ENCODE peak calls at places on chromosomes 1 and 21, in eight cellular contexts. A is CD4-positive, alpha-beta T cell; D is RWPE1; S is lower leg skin; J is IMR-90; Q is AG09309; H is endodermal cell; I is thoracic aorta. K is an unnamed sample.

GRCh38 chr21:35179990-35180557 is 131.0 kb upstream of the RUNX1 start:
- DNase-seq in A (no peak), D (peak), S (no peak), J (peak), Q (no peak), H (no peak), I (no peak), K (no peak)

GRCh38 chr1:231091853-231092301 is 51.8 kb upstream of the FAM89A start:
- DNase-seq in A (peak), D (no peak), S (no peak), J (peak), Q (no peak), H (peak), I (no peak), K (peak)

GRCh38 chr1:160428655-160429054 is 28.3 kb downstream of the VANGL2 start:
- DNase-seq in A (peak), D (peak), S (no peak), J (peak), Q (no peak), H (peak), I (no peak), K (peak)

GRCh38 chr1:108049083-108049819 is 84.3 kb upstream of the VAV3 start:
- DNase-seq in A (no peak), D (no peak), S (peak), J (no peak), Q (peak), H (peak), I (no peak), K (no peak)

GRCh38 chr1:66996018-66996682 is 57.8 kb downstream of the SLC35D1 start:
- DNase-seq in A (peak), D (peak), S (no peak), J (peak), Q (peak), H (peak), I (peak), K (peak)

GRCh38 chr1:54112027-54112426 is 40.8 kb downstream of the CDCP2 start:
- DNase-seq in A (no peak), D (no peak), S (no peak), J (no peak), Q (no peak), H (no peak), I (no peak), K (no peak)

GRCh38 chr1:110948038-110948810 is 15.5 kb downstream of the LRIF1 start:
- DNase-seq in A (no peak), D (peak), S (no peak), J (peak), Q (no peak), H (no peak), I (no peak), K (no peak)

GRCh38 chr1:53620620-53620957 is 118.4 kb downstream of the GLIS1 start:
- DNase-seq in A (peak), D (no peak), S (peak), J (no peak), Q (no peak), H (peak), I (no peak), K (no peak)

GRCh38 chr1:238991730-238992490 is 394.5 kb upstream of the CHRM3 start:
- DNase-seq in A (no peak), D (no peak), S (no peak), J (no peak), Q (peak), H (no peak), I (no peak), K (no peak)

GRCh38 chr1:214102907-214103306 is 115.1 kb downstream of the PROX1 start:
- DNase-seq in A (no peak), D (peak), S (no peak), J (peak), Q (peak), H (no peak), I (no peak), K (no peak)
- TF ChIP-seq CTCF in A (no peak), D (no peak), S (no peak), J (no peak), Q (no peak), H (no peak), I (no peak), K (no peak)

GRCh38 chr1:69421286-69421685 is 146.4 kb upstream of the LRRC7 start:
- DNase-seq in A (no peak), D (no peak), S (no peak), J (no peak), Q (no peak), H (no peak), I (no peak), K (no peak)
- TF ChIP-seq CTCF in A (no peak), D (no peak), S (no peak), J (no peak), Q (no peak), H (no peak), I (no peak), K (no peak)

GRCh38 chr1:226736908-226737818 is 1.9 kb downstream of the ITPKB start:
- DNase-seq in A (peak), D (no peak), S (no peak), J (peak), Q (no peak), H (peak), I (no peak), K (peak)
- TF ChIP-seq CTCF in A (no peak), D (peak), S (no peak), J (no peak), Q (no peak), H (peak), I (no peak), K (no peak)

GRCh38 chr1:62066713-62067112 is 127.9 kb upstream of the L1TD1 start:
- DNase-seq in A (no peak), D (peak), S (no peak), J (no peak), Q (no peak), H (no peak), I (no peak), K (no peak)

GRCh38 chr1:62071695-62072094 is 123.0 kb upstream of the L1TD1 start:
- DNase-seq in A (no peak), D (no peak), S (no peak), J (no peak), Q (no peak), H (no peak), I (no peak), K (no peak)

GRCh38 chr1:62068302-62068936 is 126.2 kb upstream of the L1TD1 start:
- DNase-seq in A (no peak), D (no peak), S (no peak), J (no peak), Q (no peak), H (no peak), I (no peak), K (no peak)

GRCh38 chr1:62068978-62069377 is 125.7 kb upstream of the L1TD1 start:
- DNase-seq in A (no peak), D (peak), S (no peak), J (peak), Q (no peak), H (no peak), I (no peak), K (no peak)

GRCh38 chr1:62070384-62071011 is 124.2 kb upstream of the L1TD1 start:
- DNase-seq in A (no peak), D (peak), S (no peak), J (peak), Q (no peak), H (peak), I (no peak), K (no peak)
- TF ChIP-seq CTCF in A (peak), D (peak), S (no peak), J (peak), Q (peak), H (peak), I (peak), K (peak)

DNA sequence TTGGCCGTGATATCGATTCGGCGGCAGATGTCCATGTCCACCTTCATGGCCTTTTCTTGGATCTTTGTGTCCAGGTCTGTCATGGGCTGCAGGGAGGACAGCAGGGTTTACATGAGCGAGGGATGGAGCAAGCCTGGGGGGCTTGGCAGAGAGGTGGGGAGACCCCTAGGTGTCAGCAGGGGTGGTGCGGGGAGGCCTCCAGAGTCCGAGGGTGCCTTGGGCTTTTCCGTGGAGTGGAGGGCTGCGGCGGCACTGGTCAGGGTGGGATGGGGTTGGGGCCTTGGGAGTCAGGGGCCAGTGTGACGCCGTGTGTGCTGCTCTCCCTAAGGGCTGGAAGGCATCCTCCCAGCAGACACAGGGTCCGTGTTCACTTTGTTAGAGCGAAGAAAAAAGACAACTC is 16.1 kb upstream of the ALDH4A1 start:
- DNase-seq in A (no peak), D (no peak), S (no peak), J (no peak), Q (no peak), H (no peak), I (no peak), K (no peak)
- TF ChIP-seq CTCF in A (no peak), D (no peak), S (no peak), J (no peak), Q (no peak), H (peak), I (no peak), K (no peak)

DNA sequence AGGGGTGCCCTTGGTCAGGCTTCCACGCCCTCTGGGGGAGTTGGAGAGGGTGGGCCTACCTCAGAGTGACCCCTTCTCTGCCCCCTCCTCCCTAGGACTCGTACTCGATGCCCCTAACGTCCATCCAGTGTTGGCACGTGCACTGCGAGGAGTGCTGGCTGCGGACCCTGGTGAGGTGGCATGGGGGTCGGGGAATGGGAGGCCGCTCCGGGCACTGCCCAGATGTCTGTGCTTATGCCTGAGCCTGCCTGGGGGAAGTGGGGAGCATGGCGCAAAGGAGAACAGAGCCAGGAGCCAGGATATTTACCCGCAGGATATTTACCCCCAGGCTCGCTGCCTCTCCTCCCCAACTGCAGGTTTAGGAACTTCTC is 24.5 kb downstream of the TMEM53 start:
- DNase-seq in A (no peak), D (no peak), S (no peak), J (no peak), Q (no peak), H (no peak), I (no peak), K (no peak)
- TF ChIP-seq CTCF in A (no peak), D (no peak), S (no peak), J (no peak), Q (no peak), H (no peak), I (no peak), K (no peak)

GRCh38 chr1:26029054-26029863 is 7.7 kb downstream of the EXTL1 start:
- DNase-seq in A (no peak), D (no peak), S (no peak), J (no peak), Q (no peak), H (no peak), I (no peak), K (no peak)

GRCh38 chr1:26028490-26028980 is 7.0 kb downstream of the EXTL1 start:
- DNase-seq in A (no peak), D (no peak), S (no peak), J (no peak), Q (no peak), H (no peak), I (no peak), K (no peak)

GRCh38 chr1:26031903-26032220 is 10.3 kb downstream of the EXTL1 start:
- DNase-seq in A (no peak), D (no peak), S (no peak), J (no peak), Q (no peak), H (no peak), I (no peak), K (no peak)

GRCh38 chr1:26031196-26031902 is 9.8 kb downstream of the EXTL1 start:
- DNase-seq in A (no peak), D (no peak), S (no peak), J (peak), Q (no peak), H (no peak), I (no peak), K (no peak)

GRCh38 chr1:26029864-26030481 is 8.4 kb downstream of the EXTL1 start:
- DNase-seq in A (no peak), D (no peak), S (no peak), J (no peak), Q (no peak), H (no peak), I (no peak), K (no peak)
- TF ChIP-seq CTCF in A (no peak), D (no peak), S (no peak), J (peak), Q (no peak), H (peak), I (no peak), K (no peak)

GRCh38 chr1:229665912-229666558 is 40.0 kb downstream of the URB2 start:
- DNase-seq in A (no peak), D (no peak), S (no peak), J (no peak), Q (no peak), H (no peak), I (no peak), K (no peak)

GRCh38 chr1:229664133-229664689 is 38.2 kb downstream of the URB2 start:
- DNase-seq in A (peak), D (peak), S (no peak), J (peak), Q (no peak), H (no peak), I (no peak), K (peak)

GRCh38 chr1:229661897-229662296 is 35.9 kb downstream of the URB2 start:
- DNase-seq in A (no peak), D (no peak), S (no peak), J (no peak), Q (no peak), H (no peak), I (no peak), K (no peak)

GRCh38 chr1:229657993-229658755 is 32.1 kb downstream of the URB2 start:
- DNase-seq in A (no peak), D (no peak), S (no peak), J (no peak), Q (no peak), H (no peak), I (no peak), K (no peak)

GRCh38 chr1:229661022-229661877 is 35.2 kb downstream of the URB2 start:
- DNase-seq in A (peak), D (peak), S (peak), J (peak), Q (peak), H (peak), I (peak), K (peak)
- TF ChIP-seq CTCF in A (peak), D (peak), S (no peak), J (peak), Q (peak), H (peak), I (peak), K (peak)

GRCh38 chr1:155070721-155071556 is 7.4 kb downstream of the EFNA4 start:
- DNase-seq in A (peak), D (peak), S (peak), J (peak), Q (no peak), H (peak), I (peak), K (peak)
- TF ChIP-seq CTCF in A (peak), D (peak), S (no peak), J (peak), Q (peak), H (peak), I (peak), K (peak)

GRCh38 chr1:62038594-62039284 is 155.9 kb upstream of the L1TD1 start:
- DNase-seq in A (no peak), D (no peak), S (no peak), J (no peak), Q (no peak), H (no peak), I (no peak), K (no peak)
- TF ChIP-seq CTCF in A (no peak), D (no peak), S (no peak), J (no peak), Q (no peak), H (peak), I (no peak), K (no peak)

K was measured in GM13976.